ENCODE peak calls at places on chromosome 9, in nine cellular contexts. M is A549, Y is kidney, S is breast epithelium, D is stomach, T is endothelial cell, Q is heart left ventricle, G is PC-3, X is foreskin fibroblast. K is an unnamed sample.

GRCh38 chr9:108850293-108850897 is 5.4 kb downstream of the ACTL7B start:
- DNase-seq in Y (no peak), S (no peak), M (no peak), T (no peak), G (peak), D (no peak), Q (no peak), X (peak), K (no peak)

GRCh38 chr9:110769667-110770066 is 101.1 kb downstream of the MUSK start:
- DNase-seq in M (no peak), D (no peak), X (peak), G (no peak), S (no peak), Y (no peak), T (no peak), Q (no peak), K (no peak)

GRCh38 chr9:114718801-114719221 is 36.8 kb upstream of the TEX48 start:
- DNase-seq in T (no peak), G (peak), X (no peak), Q (no peak), Y (peak), S (no peak), D (peak), M (no peak), K (no peak)

GRCh38 chr9:88777498-88778312 is 213.6 kb upstream of the S1PR3 start:
- DNase-seq in T (peak), Y (peak), G (peak), S (no peak), Q (peak), M (no peak), X (no peak), D (no peak), K (no peak)

GRCh38 chr9:109416135-109416706 is 81.9 kb downstream of the PTPN3 start:
- DNase-seq in T (no peak), Y (no peak), Q (no peak), S (no peak), M (no peak), X (no peak), D (no peak), G (no peak), K (no peak)

GRCh38 chr9:8351431-8351830 is 551.9 kb upstream of the DMAC1 start:
- DNase-seq in D (no peak), G (no peak), S (no peak), Y (no peak), M (no peak), X (no peak), T (no peak), Q (no peak), K (no peak)

GRCh38 chr9:121736147-121736721 is 84.8 kb downstream of the DAB2IP start:
- DNase-seq in S (peak), D (peak), M (peak), G (no peak), Q (peak), X (no peak), Y (peak), T (peak), K (no peak)

GRCh38 chr9:38083858-38084555 is 15.0 kb upstream of the SHB start:
- DNase-seq in X (no peak), G (peak), D (no peak), M (no peak), T (no peak), S (no peak), Y (peak), Q (no peak), K (no peak)

GRCh38 chr9:7146582-7146981 is 388.8 kb downstream of the KDM4C start:
- DNase-seq in D (no peak), T (no peak), X (no peak), Y (no peak), Q (no peak), M (no peak), G (peak), S (no peak), K (no peak)

DNA sequence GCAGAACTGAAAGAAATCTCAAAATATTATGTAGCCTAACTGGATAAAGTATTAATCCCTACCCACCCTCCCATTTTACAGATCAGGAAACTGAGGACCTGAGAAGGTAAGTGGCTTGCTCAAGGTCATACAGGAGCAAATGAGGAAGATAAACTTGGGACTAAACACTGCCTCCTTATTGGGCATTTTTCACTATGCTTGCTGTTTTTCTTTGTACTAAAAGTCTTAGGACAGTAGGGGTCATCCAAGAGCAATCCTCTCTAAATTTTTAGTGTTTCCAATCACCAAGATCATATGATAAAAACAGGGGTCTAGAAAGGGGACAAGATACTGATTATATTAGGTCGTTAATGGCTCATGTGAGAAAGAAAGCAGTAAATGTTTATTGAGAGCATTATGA is 80.8 kb downstream of the RORB start:
- DNase-seq in D (no peak), Q (no peak), Y (no peak), M (no peak), G (peak), X (no peak), S (no peak), T (no peak), K (no peak)
- TF ChIP-seq CTCF in D (no peak), Q (no peak), Y (no peak), M (peak), G (peak), X (peak), S (no peak), T (no peak), K (peak)

GRCh38 chr9:127541176-127541575 is 70.9 kb upstream of the STXBP1 start:
- DNase-seq in Y (no peak), M (no peak), D (no peak), G (no peak), Q (no peak), S (no peak), T (no peak), X (no peak), K (no peak)

GRCh38 chr9:127539982-127540663 is 72.0 kb upstream of the STXBP1 start:
- DNase-seq in M (no peak), T (no peak), Y (no peak), G (no peak), D (peak), Q (no peak), S (peak), X (no peak), K (no peak)

GRCh38 chr9:127539259-127539981 is 72.7 kb upstream of the STXBP1 start:
- DNase-seq in M (no peak), S (no peak), Y (no peak), T (no peak), X (peak), D (no peak), Q (no peak), G (no peak), K (no peak)

GRCh38 chr9:127541865-127542264 is 70.2 kb upstream of the STXBP1 start:
- DNase-seq in T (no peak), Y (no peak), D (no peak), X (peak), Q (no peak), G (no peak), S (peak), M (no peak), K (no peak)

DNA sequence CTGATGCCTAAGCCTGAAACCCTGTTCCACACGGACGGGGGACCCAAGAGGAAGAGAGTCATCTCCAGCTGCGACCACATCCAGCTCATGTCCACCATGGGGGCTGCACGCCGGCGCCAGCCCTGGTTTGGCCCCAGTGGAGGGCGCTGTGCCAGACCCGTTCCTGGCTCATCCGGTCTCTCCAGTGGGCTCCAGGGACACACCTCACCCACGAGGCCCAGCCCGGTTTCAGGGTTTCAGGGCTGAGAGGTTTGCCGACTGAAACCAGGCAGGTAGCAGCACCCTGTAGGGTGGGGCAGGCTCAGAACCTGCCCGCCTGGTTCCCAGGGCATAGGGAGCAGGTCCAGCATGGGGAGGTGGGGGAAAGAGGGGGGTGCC is 71.4 kb upstream of the STXBP1 start:
- DNase-seq in X (no peak), T (no peak), S (peak), D (peak), Q (no peak), Y (no peak), M (no peak), G (peak), K (no peak)
- TF ChIP-seq CTCF in X (no peak), T (no peak), S (peak), D (no peak), Q (no peak), Y (no peak), M (no peak), G (peak), K (peak)

GRCh38 chr9:123370526-123371227 is 14.7 kb downstream of the CRB2 start:
- DNase-seq in G (no peak), M (no peak), T (no peak), S (no peak), D (no peak), Q (no peak), X (no peak), Y (no peak), K (no peak)
- TF ChIP-seq CTCF in G (no peak), M (no peak), T (no peak), S (no peak), D (no peak), Q (no peak), X (no peak), Y (no peak), K (no peak)

DNA sequence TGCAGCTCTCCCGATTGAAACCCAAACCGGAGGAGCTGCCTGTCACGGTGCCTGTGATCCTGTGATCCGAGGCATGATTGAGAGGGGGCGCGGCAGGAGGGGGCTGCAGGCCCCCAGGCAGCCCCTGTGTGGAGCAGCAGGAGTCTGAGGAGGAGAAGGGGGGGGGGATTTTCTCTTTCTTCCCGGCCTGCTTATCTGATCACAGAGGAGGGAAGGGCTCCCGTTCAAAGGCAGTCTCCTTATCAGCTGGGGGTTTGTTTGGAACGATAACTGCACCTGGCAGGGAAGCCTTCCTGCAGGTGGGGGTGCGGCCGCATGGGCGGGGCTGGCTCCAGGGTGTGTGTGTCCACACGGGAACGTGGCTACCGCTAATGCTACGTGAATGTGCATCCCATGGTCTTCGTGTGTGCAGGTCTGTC is 38.4 kb downstream of the LMX1B start:
- DNase-seq in G (no peak), M (no peak), T (no peak), S (no peak), X (no peak), D (peak), Q (no peak), Y (no peak), K (no peak)
- TF ChIP-seq CTCF in G (no peak), M (no peak), T (no peak), S (no peak), X (no peak), D (no peak), Q (no peak), Y (no peak), K (no peak)

DNA sequence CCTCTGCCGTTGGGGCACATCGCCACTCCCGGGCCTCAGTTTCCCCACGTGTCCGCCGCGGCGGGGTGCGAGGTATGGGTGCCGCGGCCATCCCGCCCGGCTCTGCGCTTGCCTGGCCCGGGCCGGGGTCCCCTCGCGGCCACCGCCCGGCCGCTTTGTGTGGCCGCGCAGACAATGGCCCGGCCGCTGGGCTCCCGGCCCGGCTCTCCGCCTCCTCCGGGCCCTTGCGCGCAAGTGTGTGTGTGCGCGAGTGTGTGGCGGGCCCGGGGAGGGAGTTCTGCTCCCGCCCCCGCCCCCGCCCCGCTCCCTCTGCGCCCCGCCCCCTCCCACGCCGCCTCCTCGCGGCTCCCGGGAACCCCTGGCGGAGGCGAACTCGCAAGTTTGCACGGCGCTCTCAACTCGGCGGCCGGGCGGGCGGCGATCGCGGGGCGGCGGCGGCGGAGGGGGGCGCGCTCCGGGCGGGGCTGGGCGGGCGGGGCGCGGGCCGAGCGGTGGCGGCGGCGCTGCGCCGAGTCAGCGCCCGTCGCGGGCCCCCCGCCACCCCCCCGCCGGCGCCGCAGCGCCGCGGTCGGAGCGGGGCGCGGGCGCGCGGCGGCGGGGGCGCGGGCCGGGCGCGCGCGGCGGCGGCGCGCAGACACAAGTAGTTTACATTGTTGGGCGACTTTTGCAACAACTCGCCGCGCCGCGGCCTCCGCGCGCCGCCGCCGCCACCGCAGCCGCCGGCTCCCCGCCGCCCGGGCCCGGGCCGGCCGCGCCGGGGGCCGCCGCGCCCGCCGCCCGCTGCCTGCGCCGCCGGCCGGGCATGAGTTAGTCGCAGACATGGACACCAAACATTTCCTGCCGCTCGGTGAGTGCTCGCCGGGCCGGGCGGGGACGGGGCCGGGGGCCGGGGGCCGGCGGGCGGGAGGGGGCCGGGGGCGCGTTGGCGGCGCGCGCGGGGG is at the start of gene RXRA:
- DNase-seq in Q (peak), S (peak), X (peak), G (peak), D (peak), Y (peak), T (peak), M (peak), K (peak)
- TF ChIP-seq CTCF in Q (peak), S (no peak), X (no peak), G (no peak), D (no peak), Y (peak), T (no peak), M (no peak), K (peak)

GRCh38 chr9:2837915-2838314 is 6.0 kb downstream of the PUM3 start:
- DNase-seq in S (no peak), Y (no peak), X (no peak), G (no peak), Q (no peak), M (peak), D (no peak), T (no peak), K (no peak)
- TF ChIP-seq CTCF in S (peak), Y (peak), X (no peak), G (peak), Q (peak), M (peak), D (no peak), T (no peak), K (peak)

K was measured in AG09319.